ENCODE peak calls at places on chromosomes 5 and 9, in nine cellular contexts. S, V, N, I, W, C, Z, G and D are unnamed samples.

GRCh38 chr9:108671156-108671555 is 184.6 kb downstream of the ACTL7B start:
- DNase-seq in S (peak; percentile 37), W (no peak), G (peak; percentile 33), N (peak; percentile 1), C (peak; percentile 26), V (no peak), Z (no peak), I (no peak), D (no peak)

GRCh38 chr5:78300464-78301045 is 6.1 kb upstream of the AP3B1 start:
- DNase-seq in C (no peak), S (no peak), N (peak; percentile 23), I (no peak), G (peak; percentile 23), Z (no peak), W (no peak), V (no peak), D (peak; percentile 22)

GRCh38 chr9:133734600-133735414 is 3.3 kb downstream of the SARDH start:
- DNase-seq in G (no peak), S (no peak), I (no peak), V (no peak), W (no peak), C (no peak), Z (no peak), N (no peak), D (no peak)

GRCh38 chr9:137575382-137575724 is 3.4 kb downstream of the DPH7 start:
- DNase-seq in I (no peak), W (no peak), Z (no peak), N (no peak), V (no peak), C (no peak), G (no peak), S (no peak), D (peak; percentile 78)

GRCh38 chr5:168978015-168978414 is 322.9 kb downstream of the SLIT3 start:
- DNase-seq in C (peak; percentile 37), S (no peak), W (no peak), G (no peak), N (peak; percentile 1), I (no peak), Z (no peak), V (no peak), D (no peak)

GRCh38 chr9:95407524-95407923 is 90.0 kb upstream of the FANCC start:
- DNase-seq in W (no peak), I (no peak), G (no peak), Z (no peak), N (no peak), S (no peak), C (no peak), V (no peak), D (no peak)

GRCh38 chr9:136462664-136463063 is 20.2 kb downstream of the SEC16A start:
- DNase-seq in Z (no peak), I (no peak), S (no peak), N (no peak), W (no peak), V (no peak), C (no peak), G (no peak), D (no peak)

GRCh38 chr5:154199263-154199662 is 8.7 kb downstream of the GALNT10 start:
- DNase-seq in N (no peak), G (no peak), W (no peak), S (peak; percentile 69), C (no peak), I (no peak), Z (no peak), V (no peak), D (peak; percentile 63)

GRCh38 chr9:98117984-98118639 is 910 bp downstream of the TRIM14 start:
- DNase-seq in W (no peak), I (no peak), S (peak; percentile 65), G (peak; percentile 24), C (peak; percentile 76), N (peak; percentile 28), Z (no peak), V (no peak), D (peak; percentile 37)

GRCh38 chr5:134100283-134101011 is 14.0 kb upstream of the TCF7 start:
- DNase-seq in N (peak; percentile 76), I (no peak), Z (no peak), G (no peak), W (no peak), C (peak; percentile 80), V (no peak), S (no peak), D (no peak)
- TF ChIP-seq POLR2A in N (no peak), I (no peak), Z (no peak), G (no peak), W (no peak), C (no peak), V (no peak), S (no peak), D (no peak)

DNA sequence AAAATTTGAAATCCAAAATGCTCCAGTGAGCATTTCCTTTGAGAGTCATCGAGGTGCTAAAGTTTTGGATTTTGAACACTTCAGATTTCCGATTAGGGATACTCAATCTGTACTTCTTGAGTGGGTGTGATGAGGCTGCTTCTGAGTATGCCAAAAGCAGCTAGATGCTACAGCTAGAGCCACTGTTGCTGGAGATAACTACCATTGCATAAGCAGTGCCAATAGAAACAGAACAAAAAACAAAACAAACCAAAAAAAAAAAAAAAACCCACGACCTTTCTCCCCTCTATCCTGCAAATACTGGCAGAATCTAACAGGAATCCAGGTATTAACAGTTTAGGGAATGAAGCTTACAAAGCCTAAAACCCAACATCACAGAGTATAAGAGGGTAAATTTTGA is 43.5 kb downstream of the PKD2L2 start:
- DNase-seq in V (no peak), S (no peak), W (no peak), Z (no peak), C (no peak), G (no peak), N (no peak), I (no peak), D (no peak)
- TF ChIP-seq POLR2A in V (no peak), S (no peak), W (no peak), Z (no peak), C (no peak), G (no peak), N (no peak), I (no peak), D (no peak)

DNA sequence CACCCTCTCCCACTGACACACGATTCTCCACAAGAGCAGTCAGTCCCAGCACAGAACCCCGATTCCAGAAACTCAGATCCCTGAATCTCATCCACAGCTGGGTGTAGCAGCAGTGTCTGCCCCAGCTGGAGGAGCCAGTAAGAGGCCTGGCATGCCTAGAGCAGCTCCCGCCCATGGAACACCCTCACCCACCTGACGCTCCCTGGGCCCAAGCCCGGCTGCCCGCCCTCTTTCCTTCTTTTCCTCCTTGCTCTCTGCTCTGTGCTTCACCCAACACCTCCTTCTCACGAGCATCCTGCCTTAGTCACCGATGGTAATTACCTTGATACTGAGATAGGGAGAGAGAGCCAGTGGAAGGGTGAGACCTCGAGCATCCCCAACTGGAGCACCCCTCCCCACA is 8.7 kb downstream of the PCDH1 start:
- DNase-seq in I (no peak), N (no peak), V (no peak), W (peak; percentile 20), C (no peak), S (no peak), G (no peak), Z (no peak), D (no peak)
- TF ChIP-seq POLR2A in I (no peak), N (no peak), V (no peak), W (no peak), C (no peak), S (no peak), G (no peak), Z (no peak), D (no peak)

GRCh38 chr9:125747765-125748510 is 765 bp downstream of the PBX3 start:
- DNase-seq in N (no peak), I (no peak), S (peak; percentile 44), Z (no peak), V (no peak), G (no peak), C (peak; percentile 32), W (peak; percentile 47), D (peak; percentile 46)
- TF ChIP-seq POLR2A in N (no peak), I (peak; percentile 32), S (no peak), Z (no peak), V (no peak), G (no peak), C (peak; percentile 41), W (no peak), D (no peak)

GRCh38 chr5:76546497-76547102 is 76.6 kb downstream of the F2RL2 start:
- DNase-seq in C (no peak), G (no peak), Z (no peak), I (no peak), N (no peak), S (no peak), W (no peak), V (no peak), D (no peak)

GRCh38 chr5:76547891-76548524 is 75.2 kb downstream of the F2RL2 start:
- DNase-seq in Z (no peak), V (no peak), I (no peak), G (no peak), N (no peak), C (no peak), S (no peak), W (no peak), D (no peak)

GRCh38 chr5:76548525-76549229 is 74.5 kb downstream of the F2RL2 start:
- DNase-seq in C (no peak), G (no peak), N (no peak), I (no peak), V (no peak), Z (no peak), W (no peak), S (no peak), D (no peak)

GRCh38 chr5:76545184-76545583 is 78.0 kb downstream of the F2RL2 start:
- DNase-seq in S (no peak), V (no peak), Z (no peak), I (no peak), G (no peak), N (no peak), W (no peak), C (no peak), D (no peak)

DNA sequence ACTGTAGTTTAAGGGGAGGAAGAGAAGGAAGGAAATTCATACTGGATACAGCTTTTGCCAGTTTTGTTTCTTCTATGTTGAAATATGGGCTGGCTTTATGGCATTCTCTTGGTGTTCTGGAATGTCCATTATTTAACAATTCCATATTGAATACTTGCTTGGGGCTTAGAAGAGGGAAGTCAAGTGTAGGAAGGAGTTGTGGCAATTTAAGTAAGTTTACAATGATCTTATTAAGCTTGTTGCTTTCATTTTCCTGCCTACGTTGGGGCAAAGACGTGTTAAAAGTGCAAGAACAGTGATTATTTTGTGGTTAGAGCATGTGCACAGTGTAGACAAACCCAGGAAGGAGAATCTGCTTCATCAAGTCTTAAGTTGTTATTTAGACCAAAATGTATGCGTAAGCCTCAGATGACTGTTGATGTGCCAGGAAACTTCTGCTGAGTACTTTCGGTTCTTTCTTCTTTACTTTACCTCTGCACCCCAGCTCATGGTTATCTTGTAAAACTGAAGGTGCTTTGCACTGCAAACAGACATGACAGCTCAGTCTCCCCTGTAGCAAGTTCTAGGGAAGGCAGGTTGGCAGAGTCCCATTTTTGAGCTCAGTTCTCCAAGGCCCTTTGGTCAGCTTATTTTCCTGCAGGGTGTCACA is 75.8 kb downstream of the F2RL2 start:
- DNase-seq in G (no peak), C (no peak), W (no peak), N (no peak), Z (no peak), S (no peak), I (no peak), V (peak; percentile 35), D (peak; percentile 18)
- TF ChIP-seq POLR2A in G (no peak), C (no peak), W (no peak), N (no peak), Z (no peak), S (no peak), I (no peak), V (no peak), D (no peak)

GRCh38 chr9:130053504-130054427 is at the start of gene GPR107:
- DNase-seq in W (peak; percentile 88), I (peak; percentile 54), V (peak; percentile 59), Z (peak; percentile 85), C (peak; percentile 65), S (peak; percentile 92), G (peak; percentile 27), N (peak; percentile 57), D (peak; percentile 82)
- TF ChIP-seq POLR2A in W (no peak), I (peak; percentile 67), V (no peak), Z (peak; percentile 81), C (peak; percentile 60), S (peak; percentile 83), G (peak; percentile 58), N (peak; percentile 84), D (peak; percentile 75)